ENCODE peak calls at places on chromosomes 6 and 20, in four cellular contexts. O is GM10248, I is IMR-90, Y is dorsolateral prefrontal cortex. G is an unnamed sample.

GRCh38 chr6:108716801-108717791 is 131.1 kb upstream of the ARMC2 start:
- DNase-seq in O (no peak), I (no peak), Y (no peak), G (no peak)

GRCh38 chr6:148395583-148396101 is 53.0 kb downstream of the SASH1 start:
- DNase-seq in O (no peak), I (peak), Y (no peak), G (no peak)

GRCh38 chr6:16238057-16238657 is at the start of gene GMPR:
- DNase-seq in O (peak), I (peak), Y (peak), G (peak)

GRCh38 chr6:2739335-2739734 is 11.4 kb downstream of the MYLK4 start:
- DNase-seq in O (no peak), I (peak), Y (no peak), G (peak)

GRCh38 chr20:3040086-3040485 is 3.3 kb upstream of the GNRH2 start:
- DNase-seq in O (no peak), I (no peak), Y (no peak), G (no peak)

GRCh38 chr6:168703970-168704369 is 263.0 kb downstream of the SMOC2 start:
- DNase-seq in O (no peak), I (no peak), Y (no peak), G (no peak)

GRCh38 chr6:114284281-114284680 is 58.5 kb downstream of the HS3ST5 start:
- DNase-seq in O (no peak), I (no peak), Y (no peak), G (no peak)

GRCh38 chr6:126926926-126927325 is 191.5 kb upstream of the RSPO3 start:
- DNase-seq in O (no peak), I (no peak), Y (no peak), G (no peak)

GRCh38 chr20:47360489-47361267 is 4.2 kb upstream of the ZMYND8 start:
- DNase-seq in O (peak), I (peak), Y (peak), G (peak)

GRCh38 chr6:154852700-154853099 is 119.5 kb downstream of the SCAF8 start:
- DNase-seq in O (no peak), I (peak), Y (no peak), G (peak)

GRCh38 chr6:37928217-37928616 is 108.7 kb downstream of the ZFAND3 start:
- DNase-seq in O (no peak), I (no peak), Y (no peak), G (peak)

GRCh38 chr20:18050628-18051027 is 7.1 kb downstream of the OVOL2 start:
- DNase-seq in O (no peak), I (no peak), Y (no peak), G (no peak)

GRCh38 chr6:36851149-36851614 is 11.9 kb upstream of the CPNE5 start:
- DNase-seq in O (peak), I (peak), Y (no peak), G (peak)

GRCh38 chr6:150363733-150364132 is 5.1 kb upstream of the IYD start:
- DNase-seq in O (no peak), I (no peak), Y (no peak), G (no peak)

GRCh38 chr20:6057139-6057538 is 3.3 kb upstream of the LRRN4 start:
- DNase-seq in O (no peak), I (no peak), Y (no peak), G (no peak)

GRCh38 chr20:41476013-41476441 is 109.4 kb upstream of the EMILIN3 start:
- DNase-seq in O (no peak), I (peak), Y (no peak), G (peak)

GRCh38 chr6:39182604-39183003 is 46.7 kb downstream of the KCNK5 start:
- DNase-seq in O (no peak), I (no peak), Y (no peak), G (no peak)

GRCh38 chr20:44495802-44496481 is 20.3 kb downstream of the TTPAL start:
- DNase-seq in O (no peak), I (peak), Y (no peak), G (peak)

GRCh38 chr6:56802570-56802969 is 152.3 kb upstream of the BEND6 start:
- DNase-seq in O (no peak), I (peak), Y (no peak), G (peak)

GRCh38 chr6:90107721-90108364 is 188.8 kb downstream of the BACH2 start:
- DNase-seq in O (peak), I (no peak), Y (no peak), G (no peak)

GRCh38 chr20:48339147-48339985 is 488.4 kb downstream of the PREX1 start:
- DNase-seq in O (peak), I (peak), Y (no peak), G (peak)

GRCh38 chr6:122778334-122778733 is 1.2 kb upstream of the FABP7 start:
- DNase-seq in O (no peak), I (no peak), Y (no peak), G (no peak)

GRCh38 chr6:129370268-129370916 is 339.6 kb downstream of the ARHGAP18 start:
- DNase-seq in O (peak), I (peak), Y (peak), G (peak)

GRCh38 chr20:10558635-10559187 is 115.1 kb downstream of the JAG1 start:
- DNase-seq in O (peak), I (peak), Y (no peak), G (peak)

GRCh38 chr6:43817192-43817591 is 47.2 kb downstream of the VEGFA start:
- DNase-seq in O (peak), I (peak), Y (no peak), G (peak)

GRCh38 chr6:156449128-156449527 is 328.1 kb upstream of the ARID1B start:
- DNase-seq in O (no peak), I (no peak), Y (no peak), G (no peak)
- TF ChIP-seq CTCF in O (no peak), I (no peak), Y (no peak), G (no peak)

GRCh38 chr20:64255361-64256281 is at the start of gene PCMTD2:
- DNase-seq in O (peak), I (peak), Y (peak), G (peak)
- TF ChIP-seq CTCF in O (no peak), I (no peak), Y (no peak), G (no peak)

DNA sequence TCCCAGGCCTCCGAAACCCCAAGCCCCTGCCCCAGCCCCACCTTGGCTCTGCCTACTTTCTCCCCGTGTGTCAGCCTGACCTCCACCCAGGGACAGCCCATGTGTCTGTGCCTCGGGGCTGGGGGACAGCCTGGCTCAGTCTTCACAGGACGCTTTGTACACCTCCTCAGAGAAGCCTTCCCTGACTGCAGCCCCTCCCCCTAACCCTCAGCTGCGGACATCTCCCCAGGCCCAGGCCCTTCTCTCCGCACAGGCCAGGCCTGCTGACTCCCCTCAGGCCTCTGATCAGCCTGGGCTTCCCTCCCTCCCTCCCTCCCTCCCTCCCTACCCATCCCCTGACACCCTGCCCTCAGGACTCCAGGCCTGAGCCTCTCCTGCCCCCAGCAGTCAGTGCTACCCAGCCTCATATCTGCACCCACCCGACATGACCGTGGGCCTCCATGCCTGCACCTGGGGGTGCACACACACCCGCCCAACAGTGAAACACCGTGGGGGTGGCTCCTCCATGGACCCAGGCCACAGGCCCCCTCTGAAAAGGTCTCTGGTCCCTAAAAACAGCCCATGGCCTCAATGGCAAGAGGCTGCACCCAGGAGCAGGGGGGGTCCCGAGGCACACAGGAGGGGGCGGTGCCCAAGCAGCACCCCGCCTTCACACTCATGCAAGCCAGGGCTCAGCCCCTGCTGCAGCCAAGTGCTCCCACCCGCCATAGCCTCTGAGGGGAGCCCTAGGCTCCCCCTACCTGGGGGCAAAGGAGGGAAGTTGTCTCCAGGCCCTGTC is 12.9 kb downstream of the LAMA5 start:
- DNase-seq in O (no peak), I (no peak), Y (no peak), G (no peak)
- TF ChIP-seq CTCF in O (no peak), I (no peak), Y (no peak), G (no peak)

GRCh38 chr6:163417595-163417994 is 3.1 kb downstream of the QKI start:
- DNase-seq in O (no peak), I (no peak), Y (no peak), G (no peak)

GRCh38 chr6:163418273-163419029 is 3.9 kb downstream of the QKI start:
- DNase-seq in O (no peak), I (no peak), Y (no peak), G (no peak)

GRCh38 chr6:163422574-163422973 is 8.1 kb downstream of the QKI start:
- DNase-seq in O (no peak), I (no peak), Y (no peak), G (no peak)

GRCh38 chr6:163420315-163420667 is 5.8 kb downstream of the QKI start:
- DNase-seq in O (no peak), I (no peak), Y (no peak), G (peak)

DNA sequence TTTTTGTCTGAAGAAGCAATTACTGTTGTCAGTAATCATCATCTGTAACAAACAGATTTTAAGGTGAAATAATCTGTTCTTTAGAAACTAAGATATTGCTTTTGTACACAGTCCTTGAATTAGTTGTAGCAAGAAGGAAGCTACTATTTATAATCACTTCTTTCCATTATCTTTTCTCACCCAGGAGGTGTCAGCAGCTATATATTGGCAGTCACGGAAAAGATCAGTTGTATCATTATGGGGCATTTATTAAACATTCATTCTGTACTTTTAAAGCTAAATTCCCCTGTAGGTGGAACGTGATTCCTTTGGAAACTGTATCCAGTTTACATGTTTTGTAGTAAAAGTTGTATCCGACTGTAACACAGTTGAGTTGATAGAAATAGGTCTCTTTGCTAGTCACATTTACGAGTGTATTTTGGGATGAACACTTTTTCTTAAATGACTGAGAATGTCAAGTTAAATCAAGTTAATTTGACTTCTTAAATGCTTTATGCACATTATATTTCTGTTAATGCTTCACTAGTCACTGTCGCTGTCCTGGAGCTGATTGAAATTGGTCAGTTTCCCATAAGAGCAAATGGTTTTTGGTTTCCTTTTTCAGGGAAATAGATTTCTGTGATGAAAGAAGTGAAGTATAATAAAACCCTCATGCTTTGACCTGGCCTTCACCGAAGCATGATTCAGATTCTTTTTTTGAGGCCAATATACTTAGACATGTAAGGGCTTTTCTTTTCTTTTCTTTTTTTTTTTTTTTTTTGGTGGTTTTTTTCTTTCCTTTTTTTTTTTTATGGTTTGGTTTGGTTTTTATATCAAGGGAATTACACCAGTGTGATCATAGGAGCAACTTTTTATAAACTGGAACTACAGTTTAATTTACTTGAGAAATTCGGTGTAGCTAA is 5.1 kb downstream of the QKI start:
- DNase-seq in O (no peak), I (peak), Y (no peak), G (peak)
- TF ChIP-seq CTCF in O (no peak), I (no peak), Y (no peak), G (no peak)

GRCh38 chr20:36885355-36885754 is 9.4 kb downstream of the TLDC2 start:
- DNase-seq in O (no peak), I (no peak), Y (no peak), G (no peak)
- TF ChIP-seq CTCF in O (no peak), I (peak), Y (no peak), G (peak)

GRCh38 chr6:17281497-17282481 is 628 bp downstream of the RBM24 start:
- DNase-seq in O (no peak), I (peak), Y (no peak), G (no peak)

GRCh38 chr6:17283074-17283473 is 1.9 kb downstream of the RBM24 start:
- DNase-seq in O (no peak), I (no peak), Y (no peak), G (no peak)

GRCh38 chr6:17280552-17281090 is 540 bp upstream of the RBM24 start:
- DNase-seq in O (no peak), I (no peak), Y (peak), G (no peak)

GRCh38 chr6:17280138-17280537 is 1.0 kb upstream of the RBM24 start:
- DNase-seq in O (no peak), I (no peak), Y (no peak), G (no peak)

DNA sequence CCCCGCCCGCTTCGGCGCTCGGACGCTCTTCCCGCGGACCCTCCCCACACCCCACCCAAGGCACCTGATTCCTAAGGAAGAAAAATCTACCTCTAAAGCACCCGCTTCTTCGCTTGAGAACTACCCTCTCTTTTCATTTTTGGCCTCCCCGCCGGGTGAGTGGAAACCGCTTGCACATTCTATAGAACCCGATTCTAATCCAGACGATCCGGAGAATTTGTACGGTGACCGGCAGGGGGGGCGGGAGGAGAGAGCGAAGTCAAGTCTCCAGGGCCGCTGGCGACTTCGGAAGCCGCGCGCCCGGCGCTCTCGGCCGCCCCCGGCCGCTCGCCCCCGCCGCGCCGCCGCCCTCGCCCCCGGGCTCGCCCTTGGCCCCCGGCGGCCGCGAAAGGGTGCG is at the start of gene RBM24:
- DNase-seq in O (peak), I (peak), Y (peak), G (peak)
- TF ChIP-seq CTCF in O (no peak), I (peak), Y (no peak), G (peak)

GRCh38 chr20:20367681-20368413 is at the start of gene INSM1:
- DNase-seq in O (no peak), I (no peak), Y (peak), G (no peak)

GRCh38 chr20:20368414-20369352 is 779 bp downstream of the INSM1 start:
- DNase-seq in O (peak), I (no peak), Y (no peak), G (no peak)

GRCh38 chr20:20371133-20371532 is 3.2 kb downstream of the INSM1 start:
- DNase-seq in O (no peak), I (no peak), Y (no peak), G (no peak)

GRCh38 chr20:20370087-20370575 is 2.2 kb downstream of the INSM1 start:
- DNase-seq in O (no peak), I (no peak), Y (no peak), G (peak)

GRCh38 chr20:20369353-20370086 is 1.6 kb downstream of the INSM1 start:
- DNase-seq in O (no peak), I (no peak), Y (peak), G (no peak)
- TF ChIP-seq CTCF in O (no peak), I (no peak), Y (no peak), G (no peak)

G was measured in choroid plexus epithelial cell.